ENCODE peak calls at places on chromosomes 5 and 9, in six cellular contexts. One of them, this sample, is unnamed. For H3K4me1, the result is how much of the 10 kb centered on the place peaks cover.

GRCh38 chr5:67135381-67135780 is 61.2 kb downstream of the CD180 start:
- DNase-seq in fibroblast of lung: no peak
- DNase-seq in neuronal stem cell: no peak
- DNase-seq in transverse colon: no peak
- DNase-seq in heart right ventricle: no peak
- DNase-seq in mammary epithelial cell: no peak
- DNase-seq in this sample: no peak

GRCh38 chr5:41087461-41087860 is 16.3 kb upstream of the MROH2B start:
- DNase-seq in neuronal stem cell: no peak
- DNase-seq in transverse colon: no peak
- DNase-seq in fibroblast of lung: peak
- DNase-seq in mammary epithelial cell: no peak
- DNase-seq in heart right ventricle: no peak
- DNase-seq in this sample: no peak

GRCh38 chr9:134689320-134690181 is 47.9 kb downstream of the COL5A1 start:
- DNase-seq in mammary epithelial cell: peak
- DNase-seq in heart right ventricle: peak
- DNase-seq in neuronal stem cell: peak
- DNase-seq in fibroblast of lung: peak
- DNase-seq in transverse colon: peak
- DNase-seq in this sample: no peak

GRCh38 chr5:151601376-151601775 is 10.2 kb upstream of the FAT2 start:
- DNase-seq in mammary epithelial cell: no peak
- DNase-seq in neuronal stem cell: no peak
- DNase-seq in transverse colon: no peak
- DNase-seq in fibroblast of lung: no peak
- DNase-seq in heart right ventricle: no peak
- DNase-seq in this sample: no peak

GRCh38 chr5:124605516-124605915 is 140.9 kb downstream of the ZNF608 start:
- DNase-seq in transverse colon: no peak
- DNase-seq in neuronal stem cell: peak
- DNase-seq in fibroblast of lung: peak
- DNase-seq in mammary epithelial cell: no peak
- DNase-seq in heart right ventricle: no peak
- DNase-seq in this sample: peak

GRCh38 chr5:54249210-54250028 is 61.0 kb downstream of the ARL15 start:
- DNase-seq in neuronal stem cell: no peak
- DNase-seq in fibroblast of lung: peak
- DNase-seq in transverse colon: peak
- DNase-seq in heart right ventricle: peak
- DNase-seq in mammary epithelial cell: no peak
- DNase-seq in this sample: no peak

GRCh38 chr9:99040911-99041582 is 63.9 kb upstream of the TGFBR1 start:
- DNase-seq in fibroblast of lung: peak
- DNase-seq in mammary epithelial cell: peak
- DNase-seq in neuronal stem cell: no peak
- DNase-seq in heart right ventricle: no peak
- DNase-seq in transverse colon: no peak
- DNase-seq in this sample: no peak

GRCh38 chr5:178277346-178277745 is 44.7 kb upstream of the PHYKPL start:
- DNase-seq in mammary epithelial cell: no peak
- DNase-seq in heart right ventricle: no peak
- DNase-seq in neuronal stem cell: no peak
- DNase-seq in transverse colon: no peak
- DNase-seq in fibroblast of lung: no peak
- DNase-seq in this sample: no peak

GRCh38 chr9:4382722-4383317 is 83.0 kb upstream of the GLIS3 start:
- DNase-seq in fibroblast of lung: peak
- DNase-seq in neuronal stem cell: peak
- DNase-seq in transverse colon: no peak
- DNase-seq in mammary epithelial cell: peak
- DNase-seq in heart right ventricle: no peak
- DNase-seq in this sample: no peak

GRCh38 chr5:139343476-139343875 is 1.8 kb downstream of the PAIP2 start:
- DNase-seq in mammary epithelial cell: no peak
- DNase-seq in fibroblast of lung: no peak
- DNase-seq in neuronal stem cell: no peak
- DNase-seq in heart right ventricle: no peak
- DNase-seq in transverse colon: no peak
- DNase-seq in this sample: no peak

GRCh38 chr5:123518111-123518510 is 6.1 kb downstream of the CSNK1G3 start:
- DNase-seq in fibroblast of lung: no peak
- DNase-seq in heart right ventricle: no peak
- DNase-seq in neuronal stem cell: no peak
- DNase-seq in transverse colon: no peak
- DNase-seq in mammary epithelial cell: no peak
- DNase-seq in this sample: no peak

GRCh38 chr5:27682600-27682999 is 644.2 kb upstream of the CDH9 start:
- DNase-seq in mammary epithelial cell: peak
- DNase-seq in transverse colon: no peak
- DNase-seq in fibroblast of lung: no peak
- DNase-seq in neuronal stem cell: no peak
- DNase-seq in heart right ventricle: no peak
- DNase-seq in this sample: no peak

GRCh38 chr9:133953976-133954709 is 38.0 kb downstream of the VAV2 start:
- DNase-seq in heart right ventricle: peak
- DNase-seq in fibroblast of lung: no peak
- DNase-seq in mammary epithelial cell: no peak
- DNase-seq in transverse colon: no peak
- DNase-seq in neuronal stem cell: no peak
- DNase-seq in this sample: no peak

GRCh38 chr5:131242728-131243255 is 21.1 kb upstream of the CDC42SE2 start:
- DNase-seq in mammary epithelial cell: peak
- DNase-seq in neuronal stem cell: no peak
- DNase-seq in fibroblast of lung: peak
- DNase-seq in heart right ventricle: no peak
- DNase-seq in transverse colon: no peak
- DNase-seq in this sample: no peak

GRCh38 chr9:83312543-83312942 is 225.7 kb downstream of the FRMD3 start:
- DNase-seq in neuronal stem cell: no peak
- DNase-seq in fibroblast of lung: no peak
- DNase-seq in transverse colon: no peak
- DNase-seq in mammary epithelial cell: peak
- DNase-seq in heart right ventricle: no peak
- DNase-seq in this sample: no peak

GRCh38 chr5:65871182-65871581 is 55.2 kb upstream of the ERBIN start:
- DNase-seq in mammary epithelial cell: peak
- DNase-seq in neuronal stem cell: no peak
- DNase-seq in transverse colon: no peak
- DNase-seq in heart right ventricle: no peak
- DNase-seq in fibroblast of lung: peak
- DNase-seq in this sample: no peak

GRCh38 chr5:165559645-165560044 is 2054.2 kb downstream of the MAT2B start:
- DNase-seq in mammary epithelial cell: no peak
- DNase-seq in fibroblast of lung: no peak
- DNase-seq in transverse colon: no peak
- DNase-seq in heart right ventricle: no peak
- DNase-seq in neuronal stem cell: no peak
- DNase-seq in this sample: no peak

GRCh38 chr5:1009359-1010180 is 968 bp downstream of the NKD2 start:
- DNase-seq in heart right ventricle: peak
- DNase-seq in mammary epithelial cell: no peak
- DNase-seq in transverse colon: no peak
- DNase-seq in fibroblast of lung: no peak
- DNase-seq in neuronal stem cell: no peak
- DNase-seq in this sample: peak

GRCh38 chr5:91417219-91417618 is 34.1 kb upstream of the ARRDC3 start:
- DNase-seq in fibroblast of lung: peak
- DNase-seq in mammary epithelial cell: no peak
- DNase-seq in neuronal stem cell: no peak
- DNase-seq in heart right ventricle: no peak
- DNase-seq in transverse colon: no peak
- DNase-seq in this sample: no peak

GRCh38 chr9:14366071-14366470 is 52.1 kb upstream of the NFIB start:
- DNase-seq in fibroblast of lung: peak
- DNase-seq in neuronal stem cell: no peak
- DNase-seq in heart right ventricle: no peak
- DNase-seq in mammary epithelial cell: peak
- DNase-seq in transverse colon: no peak
- DNase-seq in this sample: peak

GRCh38 chr9:127113540-127113928 is 8.9 kb downstream of the ANGPTL2 start:
- DNase-seq in mammary epithelial cell: no peak
- DNase-seq in transverse colon: no peak
- DNase-seq in neuronal stem cell: no peak
- DNase-seq in fibroblast of lung: no peak
- DNase-seq in heart right ventricle: no peak
- DNase-seq in this sample: no peak

GRCh38 chr5:111129938-111130337 is 37.8 kb downstream of the WDR36 start:
- DNase-seq in mammary epithelial cell: peak
- DNase-seq in fibroblast of lung: peak
- DNase-seq in heart right ventricle: no peak
- DNase-seq in transverse colon: no peak
- DNase-seq in neuronal stem cell: no peak
- DNase-seq in this sample: no peak

GRCh38 chr5:140011297-140011802 is 31.7 kb downstream of the NRG2 start:
- DNase-seq in mammary epithelial cell: peak
- DNase-seq in fibroblast of lung: peak
- DNase-seq in heart right ventricle: peak
- DNase-seq in transverse colon: no peak
- DNase-seq in neuronal stem cell: no peak
- DNase-seq in this sample: no peak

DNA sequence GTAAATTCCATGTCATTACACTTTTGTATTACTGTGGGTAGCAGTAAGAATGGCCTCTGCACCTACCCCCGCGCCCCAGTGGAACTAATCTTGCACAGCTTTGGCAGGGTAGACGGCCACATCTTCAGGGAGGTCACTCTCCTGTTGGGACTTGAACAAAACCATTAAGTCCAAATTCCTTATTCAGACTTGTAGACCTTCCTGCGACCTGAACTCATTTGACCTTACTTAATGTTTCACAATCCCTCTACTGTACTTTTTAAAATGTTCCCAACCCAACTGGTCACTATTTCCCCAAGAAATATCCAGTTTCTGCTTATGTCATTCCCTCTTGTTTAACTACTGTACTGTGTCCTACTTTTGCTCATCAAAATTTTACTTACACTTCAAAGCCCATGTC is 5.3 kb upstream of the FAM120AOS start:
- DNase-seq in transverse colon: no peak
- DNase-seq in neuronal stem cell: no peak
- DNase-seq in mammary epithelial cell: peak
- DNase-seq in fibroblast of lung: no peak
- DNase-seq in heart right ventricle: no peak
- DNase-seq in this sample: no peak
- H3K4me1 ChIP-seq in transverse colon: half or more
- H3K4me1 ChIP-seq in neuronal stem cell: under half
- H3K4me1 ChIP-seq in mammary epithelial cell: under half
- H3K4me1 ChIP-seq in fibroblast of lung: under half
- H3K4me1 ChIP-seq in heart right ventricle: half or more
- H3K4me1 ChIP-seq in this sample: under half

DNA sequence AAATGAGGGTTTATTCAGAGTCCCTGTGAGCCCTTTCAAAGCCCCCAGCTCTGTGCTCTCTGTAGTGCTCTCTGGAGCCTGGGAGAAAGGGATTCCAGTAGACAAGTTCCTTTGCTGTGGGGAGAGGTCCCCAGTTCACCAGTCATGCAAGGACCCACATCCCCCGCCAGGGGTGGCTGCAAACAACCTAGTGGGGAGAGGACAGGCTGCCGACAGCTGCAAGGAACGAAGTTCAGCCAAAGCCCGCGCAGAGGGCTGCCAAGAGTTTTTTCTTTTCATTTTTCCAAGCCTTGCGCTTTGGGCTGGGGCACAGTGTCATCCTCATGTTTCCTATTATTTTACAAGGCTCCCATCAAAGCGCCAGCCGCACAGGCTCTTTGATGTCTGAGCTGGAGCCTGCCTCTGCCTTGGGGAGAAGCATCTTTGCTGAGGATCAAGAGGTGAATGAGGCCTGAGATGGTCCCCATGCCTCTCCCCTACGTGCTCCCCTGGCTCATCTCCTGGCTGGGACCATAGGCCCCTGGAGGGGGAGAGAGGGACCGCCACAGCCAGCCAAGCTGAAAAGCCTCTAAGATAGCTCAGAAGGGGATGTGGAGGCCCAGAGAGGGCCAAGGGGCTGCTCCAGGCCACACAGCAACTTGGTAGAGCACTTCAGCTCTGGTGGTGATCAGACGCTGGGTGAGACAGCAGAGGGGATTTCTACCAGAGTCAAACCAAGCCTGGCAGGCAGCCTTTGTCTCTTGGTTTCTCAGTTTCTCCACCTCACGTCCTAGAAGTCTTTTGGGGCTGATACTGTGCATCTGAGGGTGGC is 50.5 kb upstream of the SYNPO start:
- DNase-seq in mammary epithelial cell: no peak
- DNase-seq in transverse colon: peak
- DNase-seq in heart right ventricle: peak
- DNase-seq in neuronal stem cell: no peak
- DNase-seq in fibroblast of lung: no peak
- DNase-seq in this sample: peak
- H3K4me1 ChIP-seq in mammary epithelial cell: under half
- H3K4me1 ChIP-seq in transverse colon: half or more
- H3K4me1 ChIP-seq in heart right ventricle: half or more
- H3K4me1 ChIP-seq in neuronal stem cell: under half
- H3K4me1 ChIP-seq in fibroblast of lung: under half
- H3K4me1 ChIP-seq in this sample: under half

DNA sequence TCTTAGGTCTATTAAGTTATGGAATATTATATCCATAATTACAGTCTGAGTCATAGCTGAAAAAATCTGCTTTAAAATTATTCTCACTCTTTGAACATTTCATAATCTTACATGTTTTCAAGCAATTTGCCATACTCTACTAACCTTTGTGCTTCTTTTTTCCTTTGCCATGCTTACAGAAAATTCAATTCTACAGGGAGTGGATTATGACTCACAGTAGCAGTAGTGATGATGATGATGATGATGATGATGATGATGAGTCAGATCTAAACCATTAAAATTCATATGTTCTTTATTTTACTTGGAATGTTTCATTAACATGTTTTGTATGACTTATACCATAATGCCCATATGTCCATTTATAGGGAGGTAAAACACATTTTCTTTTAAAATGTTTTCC is 207.1 kb downstream of the VPS13A start:
- DNase-seq in fibroblast of lung: peak
- DNase-seq in transverse colon: no peak
- DNase-seq in heart right ventricle: no peak
- DNase-seq in neuronal stem cell: no peak
- DNase-seq in mammary epithelial cell: peak
- DNase-seq in this sample: no peak
- H3K4me1 ChIP-seq in fibroblast of lung: under half
- H3K4me1 ChIP-seq in transverse colon: under half
- H3K4me1 ChIP-seq in heart right ventricle: under half
- H3K4me1 ChIP-seq in neuronal stem cell: under half
- H3K4me1 ChIP-seq in mammary epithelial cell: under half
- H3K4me1 ChIP-seq in this sample: under half

DNA sequence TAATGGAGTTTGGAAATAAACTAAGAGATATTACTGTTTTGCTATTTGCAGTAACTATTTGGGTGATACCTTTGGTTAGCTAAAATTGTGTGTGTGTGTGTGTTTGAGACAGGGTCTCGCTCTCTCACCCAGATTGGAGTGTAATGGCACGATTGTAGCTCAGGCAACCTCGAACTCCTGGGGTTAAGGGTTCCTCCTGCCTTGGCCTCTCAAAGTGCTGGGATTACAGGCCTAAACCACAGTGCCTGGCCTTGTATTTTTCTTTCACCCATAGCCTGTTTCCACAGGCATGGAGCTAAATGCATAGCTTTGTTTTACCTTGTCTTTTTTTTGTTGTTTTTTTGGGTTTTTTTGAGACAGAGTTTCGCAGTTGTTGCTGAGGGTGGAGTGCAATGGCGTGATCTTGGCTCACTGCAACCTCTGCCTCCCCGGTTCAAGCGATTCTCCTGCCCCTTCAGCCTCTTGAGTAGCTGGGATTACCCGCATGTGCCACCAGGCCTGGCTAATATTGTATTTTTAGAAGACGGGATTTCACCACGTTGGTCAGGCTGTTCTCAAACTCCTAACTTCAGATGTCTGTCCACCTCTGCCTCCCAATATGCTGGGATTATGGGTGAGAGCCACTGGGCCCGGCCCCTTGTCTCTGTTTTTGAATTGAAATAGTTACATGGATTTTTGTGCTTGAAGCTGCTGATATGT is 5.6 kb downstream of the GPBP1 start:
- DNase-seq in mammary epithelial cell: peak
- DNase-seq in fibroblast of lung: no peak
- DNase-seq in heart right ventricle: no peak
- DNase-seq in transverse colon: no peak
- DNase-seq in neuronal stem cell: no peak
- DNase-seq in this sample: no peak
- H3K4me1 ChIP-seq in mammary epithelial cell: under half
- H3K4me1 ChIP-seq in fibroblast of lung: under half
- H3K4me1 ChIP-seq in heart right ventricle: half or more
- H3K4me1 ChIP-seq in transverse colon: half or more
- H3K4me1 ChIP-seq in neuronal stem cell: under half
- H3K4me1 ChIP-seq in this sample: under half

This sample was measured in ascending aorta.